ENCODE peak calls at places on chromosomes 5 and 9, in ten cellular contexts. F is dorsolateral prefrontal cortex, A is breast epithelium, Y is heart left ventricle, O is lower leg skin, X is cardiac muscle cell, P is foreskin fibroblast, Z is fibroblast of lung, L is endothelial cell, H is progenitor cell of endocrine pancreas. R is an unnamed sample.

GRCh38 chr5:112417931-112418358 is 1.1 kb downstream of the EPB41L4A start:
- DNase-seq in P (peak; percentile 35), X (peak; percentile 57), Y (peak; percentile 69), A (peak; percentile 49), O (peak; percentile 85), H (no peak), L (peak; percentile 7), F (no peak), Z (peak; percentile 23), R (no peak)

GRCh38 chr9:72557549-72557948 is 36.1 kb downstream of the TMC1 start:
- DNase-seq in Y (no peak), L (no peak), P (peak; percentile 98), H (no peak), X (peak; percentile 78), A (no peak), Z (peak; percentile 94), O (no peak), F (no peak), R (no peak)

GRCh38 chr5:176529824-176530195 is 7.4 kb downstream of the RNF44 start:
- DNase-seq in H (no peak), O (no peak), X (no peak), F (no peak), Y (no peak), Z (no peak), P (no peak), L (no peak), A (no peak), R (no peak)

GRCh38 chr5:180289433-180289832 is 2.5 kb downstream of the MAPK9 start:
- DNase-seq in F (no peak), A (peak; percentile 72), P (no peak), X (no peak), O (peak; percentile 61), Z (no peak), L (no peak), Y (no peak), H (no peak), R (no peak)

GRCh38 chr5:91128604-91129003 is 254.5 kb downstream of the ARRDC3 start:
- DNase-seq in P (peak; percentile 58), F (no peak), A (no peak), X (no peak), H (no peak), Y (no peak), O (no peak), Z (no peak), L (no peak), R (no peak)

GRCh38 chr9:5630038-5630507 is 1.2 kb downstream of the RIC1 start:
- DNase-seq in A (no peak), O (no peak), Y (no peak), H (no peak), L (no peak), Z (peak; percentile 56), X (peak; percentile 37), F (no peak), P (peak; percentile 63), R (no peak)

GRCh38 chr9:38084556-38084880 is 15.5 kb upstream of the SHB start:
- DNase-seq in Z (no peak), O (peak; percentile 72), A (no peak), H (no peak), F (no peak), L (no peak), X (no peak), Y (no peak), P (no peak), R (no peak)

GRCh38 chr9:101130089-101130488 is 101.6 kb downstream of the PLPPR1 start:
- DNase-seq in O (no peak), X (no peak), A (no peak), P (no peak), Y (no peak), L (no peak), H (no peak), F (no peak), Z (no peak), R (no peak)

GRCh38 chr5:17976404-17976803 is 342.1 kb downstream of the TAF11L14 start:
- DNase-seq in Z (no peak), Y (no peak), P (no peak), A (no peak), H (no peak), X (no peak), O (no peak), L (no peak), F (no peak), R (no peak)

GRCh38 chr5:136374638-136375037 is 9.3 kb upstream of the TRPC7 start:
- DNase-seq in Y (no peak), P (no peak), O (no peak), L (no peak), F (no peak), Z (no peak), X (no peak), A (no peak), H (no peak), R (no peak)

GRCh38 chr5:141951341-141951781 is 6.6 kb downstream of the PCDH12 start:
- DNase-seq in Y (peak; percentile 47), F (no peak), H (no peak), A (no peak), O (peak; percentile 74), Z (no peak), P (no peak), X (peak; percentile 19), L (peak; percentile 70), R (no peak)

DNA sequence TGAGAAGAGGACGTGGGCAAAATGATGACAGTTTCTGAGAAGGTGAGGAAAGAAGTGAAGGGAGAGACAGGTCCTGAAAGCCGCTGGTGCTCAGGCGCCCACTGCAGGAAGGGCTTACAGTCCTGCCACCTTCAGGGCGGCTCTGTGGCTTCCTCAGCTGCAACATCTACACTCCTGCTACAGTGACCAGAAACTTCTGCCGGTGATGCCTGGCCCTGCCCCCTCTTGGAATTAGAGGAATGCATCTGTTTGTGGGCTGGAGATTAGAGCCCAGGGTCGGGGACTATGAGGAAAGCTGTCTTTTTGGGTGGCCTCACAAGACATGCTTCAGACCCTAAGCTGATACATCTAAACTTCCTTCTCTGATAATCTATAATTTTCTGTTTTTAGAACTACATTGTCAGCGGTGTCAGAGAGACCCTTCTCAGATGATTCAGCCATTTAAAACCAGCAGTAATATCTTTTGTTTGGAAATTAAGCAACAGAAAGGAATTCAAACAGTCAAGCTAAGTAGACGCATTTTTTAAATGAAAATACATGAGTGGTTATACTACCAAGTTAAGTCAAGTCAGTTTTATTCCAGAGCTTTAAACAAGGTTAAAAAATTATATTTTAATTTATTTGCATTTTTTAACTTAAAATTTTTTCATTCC is 30.4 kb downstream of the PRDM6 start:
- DNase-seq in Z (peak; percentile 79), O (no peak), P (peak; percentile 13), A (no peak), Y (no peak), L (peak; percentile 36), X (peak; percentile 84), F (no peak), H (no peak), R (no peak)
- TF ChIP-seq CTCF in Z (peak; percentile 33), O (no peak), P (peak; percentile 5), A (no peak), Y (no peak), L (no peak), X (peak; percentile 30), F (no peak), H (peak; percentile 21), R (no peak)

GRCh38 chr5:28779161-28779754 is 1740.9 kb upstream of the CDH9 start:
- DNase-seq in X (peak; percentile 0), Z (peak; percentile 0), A (no peak), O (no peak), P (no peak), H (no peak), Y (no peak), F (no peak), L (peak; percentile 9), R (no peak)
- TF ChIP-seq CTCF in X (no peak), Z (no peak), A (no peak), O (no peak), P (no peak), H (peak; percentile 61), Y (no peak), F (no peak), L (no peak), R (peak; percentile 63)

GRCh38 chr5:95863383-95863757 is 40.8 kb upstream of the GLRX start:
- DNase-seq in F (no peak), Y (no peak), O (peak; percentile 85), Z (no peak), H (no peak), L (no peak), X (peak; percentile 89), A (no peak), P (peak; percentile 79), R (no peak)

GRCh38 chr5:95864456-95864855 is 41.9 kb upstream of the GLRX start:
- DNase-seq in A (no peak), Z (no peak), L (no peak), F (no peak), X (no peak), P (peak; percentile 41), Y (no peak), O (no peak), H (no peak), R (no peak)

GRCh38 chr5:95861221-95861857 is 38.8 kb upstream of the GLRX start:
- DNase-seq in Y (no peak), P (peak; percentile 98), O (peak; percentile 94), X (peak; percentile 98), F (no peak), A (peak; percentile 69), H (no peak), Z (peak; percentile 97), L (no peak), R (no peak)

GRCh38 chr5:95862636-95863382 is 40.3 kb upstream of the GLRX start:
- DNase-seq in O (peak; percentile 34), L (no peak), Y (no peak), F (no peak), A (no peak), P (no peak), Z (no peak), X (no peak), H (no peak), R (no peak)

GRCh38 chr5:95861858-95862561 is 39.5 kb upstream of the GLRX start:
- DNase-seq in L (no peak), Z (peak; percentile 91), Y (no peak), H (no peak), A (no peak), X (peak; percentile 73), F (no peak), P (peak; percentile 33), O (peak; percentile 34), R (no peak)
- TF ChIP-seq CTCF in L (peak; percentile 21), Z (no peak), Y (no peak), H (no peak), A (no peak), X (no peak), F (no peak), P (no peak), O (no peak), R (peak; percentile 25)

DNA sequence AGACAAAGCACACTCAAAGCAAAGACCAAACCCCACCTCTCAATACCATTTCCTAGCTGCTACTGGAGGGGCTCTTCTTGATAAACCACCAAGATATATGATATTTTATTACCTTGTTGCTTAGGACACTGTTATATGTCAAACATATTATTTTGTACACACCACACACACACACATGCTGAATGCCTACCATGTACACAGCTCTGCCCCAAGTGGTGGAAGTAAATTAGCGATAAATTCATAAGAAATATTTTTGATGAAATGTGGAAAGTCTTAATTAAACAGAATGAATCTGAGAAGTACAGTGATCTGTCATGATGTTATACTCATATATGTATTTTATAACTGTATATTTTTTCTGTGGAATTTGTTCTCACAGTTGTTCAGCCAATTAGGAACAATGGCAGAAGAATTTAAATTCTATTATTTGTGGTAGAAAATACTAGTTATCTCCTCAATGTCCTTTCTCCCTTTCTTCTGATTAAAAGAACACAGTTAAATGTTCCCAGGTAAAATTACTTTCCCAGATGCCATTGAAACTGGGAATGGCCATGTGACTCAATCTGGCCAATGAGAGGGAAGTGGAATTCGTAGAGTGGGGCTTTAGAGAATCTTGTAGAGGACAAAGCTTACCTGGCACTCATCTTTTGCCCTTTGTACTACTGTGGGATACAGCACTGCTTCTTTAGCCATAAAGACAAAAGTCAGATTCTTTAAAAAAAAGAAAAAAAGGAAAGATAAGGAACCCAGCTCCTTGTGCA is 156.5 kb downstream of the SNCAIP start:
- DNase-seq in X (no peak), F (no peak), L (no peak), Y (no peak), P (no peak), H (no peak), Z (no peak), A (no peak), O (no peak), R (no peak)
- TF ChIP-seq CTCF in X (peak; percentile 10), F (no peak), L (no peak), Y (no peak), P (no peak), H (peak; percentile 8), Z (no peak), A (no peak), O (no peak), R (peak; percentile 37)